ENCODE peak calls at places on chromosomes 2 and 18, in five cellular contexts. E is T follicular helper cell; S is activated CD4-positive, CD25-positive, alpha-beta regulatory T cell; G is EL; W is activated T-helper 1 cell treated with Interleukin-2 at 50 U/mL for 16 hours. Y is an unnamed sample.

GRCh38 chr2:79576431-79576830 is 63.6 kb downstream of the CTNNA2 start:
- DNase-seq in S (no peak), E (no peak), W (no peak), G (no peak), Y (no peak)

GRCh38 chr2:111031546-111032484 is 88.9 kb upstream of the BCL2L11 start:
- DNase-seq in W (no peak), G (no peak), S (no peak), E (no peak), Y (no peak)

GRCh38 chr2:231228223-231228622 is 29.8 kb downstream of the ARMC9 start:
- DNase-seq in W (no peak), E (no peak), G (no peak), S (no peak), Y (peak)

GRCh38 chr18:67525328-67526110 is 9.0 kb upstream of the DSEL start:
- DNase-seq in S (no peak), G (peak), E (no peak), W (no peak), Y (no peak)

GRCh38 chr2:53475320-53475719 is 292.3 kb upstream of the CHAC2 start:
- DNase-seq in W (no peak), E (no peak), G (peak), S (no peak), Y (no peak)

GRCh38 chr2:144801325-144801724 is 281.4 kb upstream of the ZEB2 start:
- DNase-seq in W (no peak), G (no peak), E (no peak), S (no peak), Y (no peak)

GRCh38 chr2:13106302-13106701 is 389.6 kb downstream of the TRIB2 start:
- DNase-seq in W (no peak), G (no peak), S (no peak), E (no peak), Y (no peak)

GRCh38 chr18:30387401-30387800 is 655.1 kb downstream of the DSC3 start:
- DNase-seq in E (no peak), S (no peak), G (no peak), W (no peak), Y (no peak)

GRCh38 chr2:84919885-84920580 is 14.6 kb downstream of the TMSB10 start:
- DNase-seq in G (peak), S (no peak), W (no peak), E (no peak), Y (no peak)

GRCh38 chr2:135245055-135245454 is 193.0 kb downstream of the RAB3GAP1 start:
- DNase-seq in S (no peak), W (no peak), E (no peak), G (peak), Y (no peak)

GRCh38 chr2:192487636-192488035 is 292.9 kb upstream of the TMEFF2 start:
- DNase-seq in S (no peak), W (no peak), G (no peak), E (no peak), Y (no peak)

GRCh38 chr2:75311993-75312392 is 112.7 kb upstream of the TACR1 start:
- DNase-seq in S (no peak), G (peak), E (no peak), W (no peak), Y (peak)

GRCh38 chr2:14781148-14781547 is 148.6 kb downstream of the LRATD1 start:
- DNase-seq in S (no peak), W (no peak), G (no peak), E (no peak), Y (no peak)

GRCh38 chr2:207088276-207088675 is 77.5 kb downstream of the KLF7 start:
- DNase-seq in E (no peak), W (no peak), G (no peak), S (no peak), Y (no peak)

GRCh38 chr2:231250146-231250545 is 51.7 kb downstream of the ARMC9 start:
- DNase-seq in S (no peak), E (no peak), G (peak), W (no peak), Y (no peak)

GRCh38 chr18:46264255-46264654 is 160.1 kb downstream of the HAUS1 start:
- DNase-seq in W (no peak), S (no peak), G (no peak), E (no peak), Y (no peak)

GRCh38 chr18:66729459-66730239 is 125.8 kb upstream of the CDH19 start:
- DNase-seq in W (no peak), S (no peak), E (no peak), G (no peak), Y (no peak)

GRCh38 chr18:80171190-80171872 is 62.3 kb downstream of the ADNP2 start:
- DNase-seq in S (no peak), W (no peak), G (peak), E (peak), Y (no peak)

GRCh38 chr2:120399889-120400240 is 53.9 kb downstream of the INHBB start:
- DNase-seq in W (no peak), G (no peak), S (no peak), E (no peak), Y (no peak)

GRCh38 chr2:102022884-102023539 is 31.3 kb downstream of the IL1R2 start:
- DNase-seq in W (no peak), S (no peak), G (no peak), E (no peak), Y (no peak)

GRCh38 chr2:170696006-170696405 is 19.1 kb upstream of the SP5 start:
- DNase-seq in W (no peak), G (no peak), S (no peak), E (no peak), Y (no peak)

GRCh38 chr18:67183398-67183797 is 333.1 kb downstream of the DSEL start:
- DNase-seq in E (no peak), W (no peak), G (no peak), S (no peak), Y (no peak)

GRCh38 chr2:172427990-172428840 is 829 bp downstream of the ITGA6 start:
- DNase-seq in W (peak), G (peak), S (peak), E (peak), Y (no peak)

GRCh38 chr2:56260415-56260814 is 76.6 kb downstream of the CCDC85A start:
- DNase-seq in S (no peak), E (no peak), W (no peak), G (no peak), Y (no peak)

GRCh38 chr2:235666240-235666781 is 172.5 kb downstream of the AGAP1 start:
- DNase-seq in S (no peak), G (peak), W (no peak), E (no peak), Y (no peak)

GRCh38 chr2:43032248-43032893 is 194.0 kb downstream of the ZFP36L2 start:
- DNase-seq in G (no peak), W (no peak), S (no peak), E (no peak), Y (no peak)

Y was measured in GM12878.